ENCODE peak calls at places on chromosomes 4 and X, in six cellular contexts. One of them, this sample, is unnamed.

GRCh38 chrX:84189125-84189524 is 1.1 kb upstream of the RPS6KA6 start:
- DNase-seq in NCI-H1092: no peak
- DNase-seq in ELR: no peak
- DNase-seq in smooth muscle cell of the brain vasculature: no peak
- DNase-seq in HCT116: no peak
- DNase-seq in left ventricle myocardium superior: no peak
- DNase-seq in this sample: no peak

GRCh38 chrX:115576676-115577075 is 15.7 kb downstream of the PLS3 start:
- DNase-seq in HCT116: no peak
- DNase-seq in smooth muscle cell of the brain vasculature: no peak
- DNase-seq in left ventricle myocardium superior: no peak
- DNase-seq in NCI-H1092: no peak
- DNase-seq in ELR: no peak
- DNase-seq in this sample: no peak

GRCh38 chrX:44874481-44875184 is 1.6 kb downstream of the KDM6A start:
- DNase-seq in left ventricle myocardium superior: no peak
- DNase-seq in NCI-H1092: no peak
- DNase-seq in HCT116: no peak
- DNase-seq in smooth muscle cell of the brain vasculature: no peak
- DNase-seq in ELR: peak
- DNase-seq in this sample: no peak

GRCh38 chrX:12811658-12812057 is 20.4 kb downstream of the PRPS2 start:
- DNase-seq in HCT116: no peak
- DNase-seq in ELR: no peak
- DNase-seq in smooth muscle cell of the brain vasculature: no peak
- DNase-seq in left ventricle myocardium superior: no peak
- DNase-seq in NCI-H1092: no peak
- DNase-seq in this sample: no peak

GRCh38 chr4:1345905-1346780 is 865 bp upstream of the UVSSA start:
- DNase-seq in NCI-H1092: no peak
- DNase-seq in ELR: peak
- DNase-seq in HCT116: no peak
- DNase-seq in left ventricle myocardium superior: peak
- DNase-seq in smooth muscle cell of the brain vasculature: no peak
- DNase-seq in this sample: no peak

GRCh38 chr4:186192068-186192751 is 843 bp downstream of the CYP4V2 start:
- DNase-seq in HCT116: no peak
- DNase-seq in ELR: peak
- DNase-seq in NCI-H1092: peak
- DNase-seq in smooth muscle cell of the brain vasculature: no peak
- DNase-seq in left ventricle myocardium superior: no peak
- DNase-seq in this sample: no peak

GRCh38 chr4:30945586-30945985 is 225.4 kb downstream of the PCDH7 start:
- DNase-seq in left ventricle myocardium superior: no peak
- DNase-seq in ELR: no peak
- DNase-seq in NCI-H1092: no peak
- DNase-seq in smooth muscle cell of the brain vasculature: no peak
- DNase-seq in HCT116: peak
- DNase-seq in this sample: no peak

GRCh38 chr4:184807797-184808718 is 17.7 kb downstream of the ACSL1 start:
- DNase-seq in ELR: peak
- DNase-seq in NCI-H1092: peak
- DNase-seq in smooth muscle cell of the brain vasculature: no peak
- DNase-seq in HCT116: no peak
- DNase-seq in left ventricle myocardium superior: peak
- DNase-seq in this sample: no peak

GRCh38 chrX:110397904-110398303 is 39.3 kb downstream of the RTL9 start:
- DNase-seq in ELR: no peak
- DNase-seq in HCT116: no peak
- DNase-seq in NCI-H1092: no peak
- DNase-seq in smooth muscle cell of the brain vasculature: no peak
- DNase-seq in left ventricle myocardium superior: no peak
- DNase-seq in this sample: no peak

GRCh38 chr4:87033902-87034301 is 99.1 kb downstream of the AFF1 start:
- DNase-seq in NCI-H1092: no peak
- DNase-seq in left ventricle myocardium superior: no peak
- DNase-seq in HCT116: no peak
- DNase-seq in ELR: no peak
- DNase-seq in smooth muscle cell of the brain vasculature: no peak
- DNase-seq in this sample: no peak

GRCh38 chrX:76064825-76065224 is 108.0 kb upstream of the PBDC1 start:
- DNase-seq in NCI-H1092: no peak
- DNase-seq in smooth muscle cell of the brain vasculature: no peak
- DNase-seq in ELR: no peak
- DNase-seq in left ventricle myocardium superior: no peak
- DNase-seq in HCT116: no peak
- DNase-seq in this sample: no peak

GRCh38 chrX:29787666-29788065 is 427.7 kb upstream of the MAGEB2 start:
- DNase-seq in ELR: no peak
- DNase-seq in HCT116: no peak
- DNase-seq in NCI-H1092: no peak
- DNase-seq in left ventricle myocardium superior: no peak
- DNase-seq in smooth muscle cell of the brain vasculature: no peak
- DNase-seq in this sample: no peak

GRCh38 chr4:156261230-156261629 is 307.6 kb upstream of the CTSO start:
- DNase-seq in NCI-H1092: no peak
- DNase-seq in smooth muscle cell of the brain vasculature: no peak
- DNase-seq in ELR: no peak
- DNase-seq in left ventricle myocardium superior: no peak
- DNase-seq in HCT116: no peak
- DNase-seq in this sample: no peak